ENCODE peak calls at places on chromosomes 6 and 20, in eight cellular contexts. W is esophagus squamous epithelium; L is GM12865; X is ACHN; J is SW480; T is stimulated activated CD8-positive, alpha-beta memory T cell treated with anti-CD3 and anti-CD28 coated beads, Interleukin-2, amount 100 ng/mL, for 1 hour; N is nucleus accumbens; B is heart left ventricle. M is an unnamed sample.
A peak's percentile ranks its signal among the peaks of the same experiment; 100 is the strongest.

GRCh38 chr6:160974304-160974771 is 17.2 kb upstream of the MAP3K4 start:
- DNase-seq in W (no peak), J (no peak), B (peak; percentile 73), L (no peak), N (no peak), X (no peak), T (no peak), M (no peak)

GRCh38 chr20:38109657-38110524 is 55.2 kb downstream of the TGM2 start:
- DNase-seq in L (no peak), W (no peak), X (peak; percentile 50), T (no peak), N (no peak), B (peak; percentile 92), J (peak; percentile 95), M (no peak)

GRCh38 chr6:42028234-42029061 is 21.9 kb upstream of the TAF8 start:
- DNase-seq in J (no peak), T (no peak), L (no peak), N (no peak), W (no peak), X (no peak), B (peak; percentile 58), M (no peak)

GRCh38 chr6:167734662-167735497 is 91.8 kb upstream of the AFDN start:
- DNase-seq in J (no peak), B (no peak), L (no peak), X (no peak), N (no peak), T (no peak), W (no peak), M (no peak)

GRCh38 chr20:47557791-47558190 is 56.1 kb downstream of the NCOA3 start:
- DNase-seq in N (no peak), X (no peak), W (no peak), B (no peak), T (no peak), L (no peak), J (no peak), M (no peak)

GRCh38 chr6:136791296-136792065 is 796 bp downstream of the MAP3K5 start:
- DNase-seq in B (peak; percentile 65), N (no peak), X (peak; percentile 41), L (peak; percentile 93), T (peak; percentile 15), J (peak; percentile 59), W (no peak), M (no peak)

GRCh38 chr20:59495894-59496510 is 108.3 kb upstream of the PHACTR3 start:
- DNase-seq in B (peak; percentile 62), X (peak; percentile 46), W (no peak), L (peak; percentile 71), J (peak; percentile 82), N (peak; percentile 7), T (peak; percentile 47), M (peak; percentile 36)

GRCh38 chr6:6858533-6858982 is 249.2 kb upstream of the RREB1 start:
- DNase-seq in B (no peak), W (no peak), J (no peak), L (no peak), T (no peak), N (no peak), X (no peak), M (no peak)

GRCh38 chr20:49705358-49705757 is 8.3 kb downstream of the B4GALT5 start:
- DNase-seq in T (no peak), W (no peak), B (no peak), L (peak; percentile 84), J (no peak), X (no peak), N (no peak), M (no peak)

GRCh38 chr20:63472159-63472811 is at the start of gene KCNQ2:
- DNase-seq in W (no peak), J (no peak), N (no peak), L (no peak), T (no peak), X (no peak), B (no peak), M (peak; percentile 32)

GRCh38 chr6:21856096-21856825 is 262.7 kb downstream of the SOX4 start:
- DNase-seq in N (no peak), L (no peak), B (no peak), T (no peak), X (no peak), J (no peak), W (no peak), M (no peak)

GRCh38 chr6:109139109-109139508 is 43.8 kb downstream of the CEP57L1 start:
- DNase-seq in T (no peak), L (no peak), X (no peak), N (no peak), J (peak; percentile 4), W (no peak), B (no peak), M (no peak)

GRCh38 chr6:21831531-21832291 is 238.2 kb downstream of the SOX4 start:
- DNase-seq in L (no peak), X (peak; percentile 47), J (no peak), T (no peak), N (no peak), W (no peak), B (no peak), M (no peak)

GRCh38 chr20:46363874-46364669 is 42.3 kb downstream of the ELMO2 start:
- DNase-seq in N (peak; percentile 72), L (peak; percentile 90), B (peak; percentile 88), X (peak; percentile 88), T (peak; percentile 80), J (peak; percentile 93), W (peak; percentile 18), M (peak; percentile 59)

GRCh38 chr20:50439539-50440453 is 70.4 kb upstream of the PTPN1 start:
- DNase-seq in T (no peak), W (no peak), B (no peak), X (peak; percentile 41), N (no peak), L (no peak), J (peak; percentile 49), M (peak; percentile 26)

GRCh38 chr20:40720826-40721225 is 31.8 kb upstream of the MAFB start:
- DNase-seq in L (no peak), J (no peak), N (no peak), B (no peak), T (no peak), X (no peak), W (no peak), M (no peak)

GRCh38 chr6:155103816-155104366 is 108.8 kb downstream of the TIAM2 start:
- DNase-seq in N (no peak), W (no peak), L (peak; percentile 32), T (no peak), J (no peak), X (no peak), B (no peak), M (no peak)

GRCh38 chr6:25329982-25330381 is 50.8 kb downstream of the CARMIL1 start:
- DNase-seq in L (no peak), J (no peak), B (no peak), T (no peak), W (no peak), X (no peak), N (no peak), M (no peak)

GRCh38 chr6:2945069-2945452 is 26.3 kb downstream of the SERPINB6 start:
- DNase-seq in B (no peak), J (no peak), W (no peak), X (no peak), N (no peak), L (no peak), T (no peak), M (no peak)

GRCh38 chr6:20001286-20001685 is 164.1 kb downstream of the ID4 start:
- DNase-seq in T (no peak), B (no peak), X (no peak), W (no peak), N (no peak), J (no peak), L (no peak), M (no peak)

GRCh38 chr6:26327450-26328264 is 37.3 kb upstream of the BTN3A2 start:
- DNase-seq in N (no peak), T (no peak), J (peak; percentile 40), W (no peak), X (no peak), L (peak; percentile 88), B (no peak), M (peak; percentile 89)

GRCh38 chr6:13733178-13733851 is 21.7 kb upstream of the RANBP9 start:
- DNase-seq in T (no peak), B (peak; percentile 40), J (peak; percentile 57), X (peak; percentile 56), W (no peak), L (no peak), N (no peak), M (no peak)

GRCh38 chr6:40450483-40450882 is 136.7 kb downstream of the LRFN2 start:
- DNase-seq in B (no peak), T (no peak), J (no peak), X (no peak), N (no peak), W (no peak), L (no peak), M (no peak)

GRCh38 chr20:12927489-12927888 is 81.3 kb upstream of the SPTLC3 start:
- DNase-seq in T (no peak), L (no peak), N (no peak), J (no peak), X (no peak), B (no peak), W (no peak), M (no peak)

M was measured in HCT116.